ENCODE peak calls at places on chromosomes 6 and 20, in seven cellular contexts. J, K, A, W, Y, L and Q are unnamed samples.
A peak's percentile ranks its signal among the peaks of the same experiment; 100 is the strongest.

GRCh38 chr6:88725111-88725711 is 238.2 kb downstream of the RNGTT start:
- DNase-seq in K (peak; percentile 43), W (no peak), J (peak; percentile 17), L (peak; percentile 98), Y (no peak), A (no peak), Q (no peak)

GRCh38 chr6:117237561-117237960 is 27.8 kb upstream of the VGLL2 start:
- DNase-seq in L (no peak), A (no peak), W (no peak), J (no peak), K (no peak), Y (no peak), Q (no peak)

GRCh38 chr6:150008588-150008987 is 16.7 kb downstream of the RAET1L start:
- DNase-seq in J (no peak), K (no peak), W (no peak), Y (no peak), L (no peak), A (no peak), Q (no peak)

GRCh38 chr6:40398810-40399477 is 188.2 kb downstream of the LRFN2 start:
- DNase-seq in A (no peak), W (no peak), L (no peak), K (no peak), J (no peak), Y (no peak), Q (no peak)

GRCh38 chr6:43803783-43804549 is 34.0 kb downstream of the VEGFA start:
- DNase-seq in L (no peak), J (no peak), W (no peak), K (peak; percentile 84), A (no peak), Y (no peak), Q (no peak)

GRCh38 chr20:18428490-18429173 is 38.2 kb downstream of the DZANK1 start:
- DNase-seq in A (no peak), L (no peak), Y (no peak), K (no peak), W (no peak), J (no peak), Q (no peak)

GRCh38 chr20:24622856-24623255 is 153.4 kb downstream of the SYNDIG1 start:
- DNase-seq in W (no peak), L (no peak), K (no peak), A (no peak), Y (no peak), J (no peak), Q (no peak)

GRCh38 chr6:130223508-130223907 is 757 bp upstream of the SAMD3 start:
- DNase-seq in K (no peak), J (no peak), Y (no peak), L (no peak), W (no peak), A (peak; percentile 63), Q (no peak)

GRCh38 chr6:63272397-63272796 is 47.4 kb downstream of the LGSN start:
- DNase-seq in K (no peak), A (no peak), J (peak; percentile 11), W (peak; percentile 50), L (no peak), Y (peak; percentile 5), Q (no peak)

GRCh38 chr20:53336892-53337291 is 256.7 kb downstream of the ZNF217 start:
- DNase-seq in K (no peak), J (no peak), Y (no peak), W (no peak), L (no peak), A (no peak), Q (no peak)

GRCh38 chr6:159604443-159604956 is 88.5 kb downstream of the SOD2 start:
- DNase-seq in K (no peak), J (no peak), A (no peak), Y (no peak), W (no peak), L (no peak), Q (no peak)

GRCh38 chr6:5271926-5272325 is 10.6 kb downstream of the FARS2 start:
- DNase-seq in J (no peak), Y (no peak), A (no peak), K (no peak), L (no peak), W (no peak), Q (no peak)

GRCh38 chr6:52662031-52662430 is 8.9 kb upstream of the TMEM14A start:
- DNase-seq in Y (no peak), K (no peak), J (no peak), W (no peak), L (no peak), A (no peak), Q (no peak)

GRCh38 chr20:5090191-5090590 is 29.6 kb downstream of the PCNA start:
- DNase-seq in K (no peak), L (no peak), W (no peak), J (no peak), Y (no peak), A (no peak), Q (no peak)

GRCh38 chr6:95249661-95250060 is 327.7 kb upstream of the MANEA start:
- DNase-seq in L (no peak), Y (no peak), A (no peak), J (no peak), K (no peak), W (no peak), Q (no peak)

GRCh38 chr20:31576751-31577150 is 28.3 kb upstream of the ID1 start:
- DNase-seq in W (no peak), L (no peak), K (no peak), Y (no peak), J (no peak), A (no peak), Q (no peak)

GRCh38 chr20:23086931-23087411 is 847 bp upstream of the CD93 start:
- DNase-seq in L (no peak), A (peak; percentile 60), W (no peak), Y (no peak), J (no peak), K (no peak), Q (no peak)

GRCh38 chr6:33962673-33963072 is 158.9 kb upstream of the MLN start:
- DNase-seq in J (no peak), K (no peak), Y (no peak), A (no peak), W (no peak), L (no peak), Q (no peak)

GRCh38 chr20:24698706-24699206 is 229.3 kb downstream of the SYNDIG1 start:
- DNase-seq in L (no peak), W (no peak), A (no peak), Y (no peak), K (no peak), J (no peak), Q (no peak)

GRCh38 chr20:11686900-11687543 is 230.7 kb upstream of the BTBD3 start:
- DNase-seq in Y (peak; percentile 92), J (no peak), W (peak; percentile 86), L (no peak), K (peak; percentile 73), A (peak; percentile 53), Q (peak; percentile 89)